ENCODE peak calls at places on chromosome 16, in four cellular contexts. One of them, this sample, is unnamed.

GRCh38 chr16:57061084-57061905 is 31.1 kb upstream of the CPNE2 start:
- DNase-seq in choroid plexus epithelial cell: peak
- DNase-seq in AG09319: peak
- DNase-seq in stimulated activated naive CD8-positive, alpha-beta T cell treated with anti-CD3 and anti-CD28 coated beads, Interleukin-15, Interleukin-2, amounts not matched to agents 100 U/mL and 50 U/mL, for 24 hours: no peak
- DNase-seq in this sample: peak

GRCh38 chr16:46830417-46830901 is 521 bp downstream of the C16orf87 start:
- DNase-seq in choroid plexus epithelial cell: no peak
- DNase-seq in AG09319: no peak
- DNase-seq in stimulated activated naive CD8-positive, alpha-beta T cell treated with anti-CD3 and anti-CD28 coated beads, Interleukin-15, Interleukin-2, amounts not matched to agents 100 U/mL and 50 U/mL, for 24 hours: peak
- DNase-seq in this sample: no peak

GRCh38 chr16:27332105-27332504 is 18.3 kb downstream of the IL4R start:
- DNase-seq in choroid plexus epithelial cell: no peak
- DNase-seq in AG09319: no peak
- DNase-seq in stimulated activated naive CD8-positive, alpha-beta T cell treated with anti-CD3 and anti-CD28 coated beads, Interleukin-15, Interleukin-2, amounts not matched to agents 100 U/mL and 50 U/mL, for 24 hours: no peak
- DNase-seq in this sample: no peak

GRCh38 chr16:15484662-15485061 is 50.3 kb downstream of the BMERB1 start:
- DNase-seq in choroid plexus epithelial cell: peak
- DNase-seq in AG09319: no peak
- DNase-seq in stimulated activated naive CD8-positive, alpha-beta T cell treated with anti-CD3 and anti-CD28 coated beads, Interleukin-15, Interleukin-2, amounts not matched to agents 100 U/mL and 50 U/mL, for 24 hours: no peak
- DNase-seq in this sample: peak

GRCh38 chr16:52050418-52050817 is 496.5 kb downstream of the TOX3 start:
- DNase-seq in choroid plexus epithelial cell: peak
- DNase-seq in AG09319: no peak
- DNase-seq in stimulated activated naive CD8-positive, alpha-beta T cell treated with anti-CD3 and anti-CD28 coated beads, Interleukin-15, Interleukin-2, amounts not matched to agents 100 U/mL and 50 U/mL, for 24 hours: no peak
- DNase-seq in this sample: peak

GRCh38 chr16:71623597-71623996 is 2.4 kb upstream of the MARVELD3 start:
- DNase-seq in choroid plexus epithelial cell: no peak
- DNase-seq in AG09319: no peak
- DNase-seq in stimulated activated naive CD8-positive, alpha-beta T cell treated with anti-CD3 and anti-CD28 coated beads, Interleukin-15, Interleukin-2, amounts not matched to agents 100 U/mL and 50 U/mL, for 24 hours: no peak
- DNase-seq in this sample: no peak

GRCh38 chr16:67260426-67261063 is 11.8 kb downstream of the SLC9A5 start:
- DNase-seq in choroid plexus epithelial cell: peak
- DNase-seq in AG09319: peak
- DNase-seq in stimulated activated naive CD8-positive, alpha-beta T cell treated with anti-CD3 and anti-CD28 coated beads, Interleukin-15, Interleukin-2, amounts not matched to agents 100 U/mL and 50 U/mL, for 24 hours: no peak
- DNase-seq in this sample: peak

GRCh38 chr16:72847187-72848044 is 200.5 kb downstream of the ZFHX3 start:
- DNase-seq in choroid plexus epithelial cell: peak
- DNase-seq in AG09319: no peak
- DNase-seq in stimulated activated naive CD8-positive, alpha-beta T cell treated with anti-CD3 and anti-CD28 coated beads, Interleukin-15, Interleukin-2, amounts not matched to agents 100 U/mL and 50 U/mL, for 24 hours: peak
- DNase-seq in this sample: peak

GRCh38 chr16:57303021-57303909 is 18.8 kb upstream of the PLLP start:
- DNase-seq in choroid plexus epithelial cell: no peak
- DNase-seq in AG09319: no peak
- DNase-seq in stimulated activated naive CD8-positive, alpha-beta T cell treated with anti-CD3 and anti-CD28 coated beads, Interleukin-15, Interleukin-2, amounts not matched to agents 100 U/mL and 50 U/mL, for 24 hours: no peak
- DNase-seq in this sample: no peak

GRCh38 chr16:89045181-89045815 is 48.4 kb upstream of the ACSF3 start:
- DNase-seq in choroid plexus epithelial cell: no peak
- DNase-seq in AG09319: no peak
- DNase-seq in stimulated activated naive CD8-positive, alpha-beta T cell treated with anti-CD3 and anti-CD28 coated beads, Interleukin-15, Interleukin-2, amounts not matched to agents 100 U/mL and 50 U/mL, for 24 hours: no peak
- DNase-seq in this sample: no peak

GRCh38 chr16:69384974-69385373 is 833 bp downstream of the TERF2 start:
- DNase-seq in choroid plexus epithelial cell: no peak
- DNase-seq in AG09319: no peak
- DNase-seq in stimulated activated naive CD8-positive, alpha-beta T cell treated with anti-CD3 and anti-CD28 coated beads, Interleukin-15, Interleukin-2, amounts not matched to agents 100 U/mL and 50 U/mL, for 24 hours: no peak
- DNase-seq in this sample: no peak

GRCh38 chr16:86066755-86067154 is 167.8 kb downstream of the IRF8 start:
- DNase-seq in choroid plexus epithelial cell: no peak
- DNase-seq in AG09319: no peak
- DNase-seq in stimulated activated naive CD8-positive, alpha-beta T cell treated with anti-CD3 and anti-CD28 coated beads, Interleukin-15, Interleukin-2, amounts not matched to agents 100 U/mL and 50 U/mL, for 24 hours: no peak
- DNase-seq in this sample: no peak

GRCh38 chr16:65965632-65966031 is 400.9 kb upstream of the CDH5 start:
- DNase-seq in choroid plexus epithelial cell: no peak
- DNase-seq in AG09319: no peak
- DNase-seq in stimulated activated naive CD8-positive, alpha-beta T cell treated with anti-CD3 and anti-CD28 coated beads, Interleukin-15, Interleukin-2, amounts not matched to agents 100 U/mL and 50 U/mL, for 24 hours: no peak
- DNase-seq in this sample: no peak

GRCh38 chr16:66459878-66460277 is 32.8 kb downstream of the BEAN1 start:
- DNase-seq in choroid plexus epithelial cell: peak
- DNase-seq in AG09319: no peak
- DNase-seq in stimulated activated naive CD8-positive, alpha-beta T cell treated with anti-CD3 and anti-CD28 coated beads, Interleukin-15, Interleukin-2, amounts not matched to agents 100 U/mL and 50 U/mL, for 24 hours: no peak
- DNase-seq in this sample: no peak

GRCh38 chr16:84911490-84912216 is 91.9 kb downstream of the CRISPLD2 start:
- DNase-seq in choroid plexus epithelial cell: peak
- DNase-seq in AG09319: no peak
- DNase-seq in stimulated activated naive CD8-positive, alpha-beta T cell treated with anti-CD3 and anti-CD28 coated beads, Interleukin-15, Interleukin-2, amounts not matched to agents 100 U/mL and 50 U/mL, for 24 hours: no peak
- DNase-seq in this sample: peak

GRCh38 chr16:4055748-4056147 is 60.5 kb downstream of the ADCY9 start:
- DNase-seq in choroid plexus epithelial cell: no peak
- DNase-seq in AG09319: no peak
- DNase-seq in stimulated activated naive CD8-positive, alpha-beta T cell treated with anti-CD3 and anti-CD28 coated beads, Interleukin-15, Interleukin-2, amounts not matched to agents 100 U/mL and 50 U/mL, for 24 hours: no peak
- DNase-seq in this sample: no peak

GRCh38 chr16:589658-590159 is at the start of gene RAB40C:
- DNase-seq in choroid plexus epithelial cell: peak
- DNase-seq in AG09319: peak
- DNase-seq in stimulated activated naive CD8-positive, alpha-beta T cell treated with anti-CD3 and anti-CD28 coated beads, Interleukin-15, Interleukin-2, amounts not matched to agents 100 U/mL and 50 U/mL, for 24 hours: peak
- DNase-seq in this sample: peak

GRCh38 chr16:31301708-31302400 is 42.1 kb downstream of the ITGAM start:
- DNase-seq in choroid plexus epithelial cell: peak
- DNase-seq in AG09319: no peak
- DNase-seq in stimulated activated naive CD8-positive, alpha-beta T cell treated with anti-CD3 and anti-CD28 coated beads, Interleukin-15, Interleukin-2, amounts not matched to agents 100 U/mL and 50 U/mL, for 24 hours: no peak
- DNase-seq in this sample: no peak

GRCh38 chr16:24883714-24884151 is 38.0 kb downstream of the SLC5A11 start:
- DNase-seq in choroid plexus epithelial cell: no peak
- DNase-seq in AG09319: no peak
- DNase-seq in stimulated activated naive CD8-positive, alpha-beta T cell treated with anti-CD3 and anti-CD28 coated beads, Interleukin-15, Interleukin-2, amounts not matched to agents 100 U/mL and 50 U/mL, for 24 hours: no peak
- DNase-seq in this sample: no peak

GRCh38 chr16:8655184-8655717 is 19.2 kb upstream of the ABAT start:
- DNase-seq in choroid plexus epithelial cell: peak
- DNase-seq in AG09319: no peak
- DNase-seq in stimulated activated naive CD8-positive, alpha-beta T cell treated with anti-CD3 and anti-CD28 coated beads, Interleukin-15, Interleukin-2, amounts not matched to agents 100 U/mL and 50 U/mL, for 24 hours: peak
- DNase-seq in this sample: peak

GRCh38 chr16:30526137-30526822 is at the start of gene ZNF768:
- DNase-seq in choroid plexus epithelial cell: peak
- DNase-seq in AG09319: no peak
- DNase-seq in stimulated activated naive CD8-positive, alpha-beta T cell treated with anti-CD3 and anti-CD28 coated beads, Interleukin-15, Interleukin-2, amounts not matched to agents 100 U/mL and 50 U/mL, for 24 hours: peak
- DNase-seq in this sample: peak

GRCh38 chr16:1971678-1972489 is at the start of gene TBL3:
- DNase-seq in choroid plexus epithelial cell: peak
- DNase-seq in AG09319: peak
- DNase-seq in stimulated activated naive CD8-positive, alpha-beta T cell treated with anti-CD3 and anti-CD28 coated beads, Interleukin-15, Interleukin-2, amounts not matched to agents 100 U/mL and 50 U/mL, for 24 hours: peak
- DNase-seq in this sample: peak

GRCh38 chr16:71344315-71344905 is 14.1 kb upstream of the CALB2 start:
- DNase-seq in choroid plexus epithelial cell: no peak
- DNase-seq in AG09319: no peak
- DNase-seq in stimulated activated naive CD8-positive, alpha-beta T cell treated with anti-CD3 and anti-CD28 coated beads, Interleukin-15, Interleukin-2, amounts not matched to agents 100 U/mL and 50 U/mL, for 24 hours: no peak
- DNase-seq in this sample: no peak

GRCh38 chr16:85481206-85481605 is 131.9 kb upstream of the GSE1 start:
- DNase-seq in choroid plexus epithelial cell: no peak
- DNase-seq in AG09319: no peak
- DNase-seq in stimulated activated naive CD8-positive, alpha-beta T cell treated with anti-CD3 and anti-CD28 coated beads, Interleukin-15, Interleukin-2, amounts not matched to agents 100 U/mL and 50 U/mL, for 24 hours: no peak
- DNase-seq in this sample: no peak

GRCh38 chr16:4693296-4693955 is at the start of gene NUDT16L1:
- DNase-seq in choroid plexus epithelial cell: peak
- DNase-seq in AG09319: peak
- DNase-seq in stimulated activated naive CD8-positive, alpha-beta T cell treated with anti-CD3 and anti-CD28 coated beads, Interleukin-15, Interleukin-2, amounts not matched to agents 100 U/mL and 50 U/mL, for 24 hours: peak
- DNase-seq in this sample: peak

GRCh38 chr16:50103764-50104163 is 38.0 kb downstream of the HEATR3 start:
- DNase-seq in choroid plexus epithelial cell: peak
- DNase-seq in AG09319: no peak
- DNase-seq in stimulated activated naive CD8-positive, alpha-beta T cell treated with anti-CD3 and anti-CD28 coated beads, Interleukin-15, Interleukin-2, amounts not matched to agents 100 U/mL and 50 U/mL, for 24 hours: no peak
- DNase-seq in this sample: peak

GRCh38 chr16:27665881-27666280 is 115.9 kb downstream of the KATNIP start:
- DNase-seq in choroid plexus epithelial cell: no peak
- DNase-seq in AG09319: no peak
- DNase-seq in stimulated activated naive CD8-positive, alpha-beta T cell treated with anti-CD3 and anti-CD28 coated beads, Interleukin-15, Interleukin-2, amounts not matched to agents 100 U/mL and 50 U/mL, for 24 hours: no peak
- DNase-seq in this sample: no peak

GRCh38 chr16:19704321-19705130 is 13.5 kb downstream of the KNOP1 start:
- DNase-seq in choroid plexus epithelial cell: peak
- DNase-seq in AG09319: peak
- DNase-seq in stimulated activated naive CD8-positive, alpha-beta T cell treated with anti-CD3 and anti-CD28 coated beads, Interleukin-15, Interleukin-2, amounts not matched to agents 100 U/mL and 50 U/mL, for 24 hours: no peak
- DNase-seq in this sample: peak

GRCh38 chr16:70253291-70254094 is 1.8 kb upstream of the EXOSC6 start:
- DNase-seq in choroid plexus epithelial cell: peak
- DNase-seq in AG09319: no peak
- DNase-seq in stimulated activated naive CD8-positive, alpha-beta T cell treated with anti-CD3 and anti-CD28 coated beads, Interleukin-15, Interleukin-2, amounts not matched to agents 100 U/mL and 50 U/mL, for 24 hours: peak
- DNase-seq in this sample: peak

GRCh38 chr16:85420501-85421337 is 192.4 kb upstream of the GSE1 start:
- DNase-seq in choroid plexus epithelial cell: peak
- DNase-seq in AG09319: no peak
- DNase-seq in stimulated activated naive CD8-positive, alpha-beta T cell treated with anti-CD3 and anti-CD28 coated beads, Interleukin-15, Interleukin-2, amounts not matched to agents 100 U/mL and 50 U/mL, for 24 hours: peak
- DNase-seq in this sample: peak

GRCh38 chr16:76265434-76266045 is 11.7 kb upstream of the CNTNAP4 start:
- DNase-seq in choroid plexus epithelial cell: peak
- DNase-seq in AG09319: no peak
- DNase-seq in stimulated activated naive CD8-positive, alpha-beta T cell treated with anti-CD3 and anti-CD28 coated beads, Interleukin-15, Interleukin-2, amounts not matched to agents 100 U/mL and 50 U/mL, for 24 hours: peak
- DNase-seq in this sample: peak

GRCh38 chr16:31291376-31291775 is 31.6 kb downstream of the ITGAM start:
- DNase-seq in choroid plexus epithelial cell: no peak
- DNase-seq in AG09319: no peak
- DNase-seq in stimulated activated naive CD8-positive, alpha-beta T cell treated with anti-CD3 and anti-CD28 coated beads, Interleukin-15, Interleukin-2, amounts not matched to agents 100 U/mL and 50 U/mL, for 24 hours: no peak
- DNase-seq in this sample: no peak

GRCh38 chr16:3986235-3986544 is 105.7 kb upstream of the CREBBP start:
- DNase-seq in choroid plexus epithelial cell: no peak
- DNase-seq in AG09319: no peak
- DNase-seq in stimulated activated naive CD8-positive, alpha-beta T cell treated with anti-CD3 and anti-CD28 coated beads, Interleukin-15, Interleukin-2, amounts not matched to agents 100 U/mL and 50 U/mL, for 24 hours: no peak
- DNase-seq in this sample: no peak

GRCh38 chr16:57619606-57620315 is 8.7 kb upstream of the ADGRG1 start:
- DNase-seq in choroid plexus epithelial cell: no peak
- DNase-seq in AG09319: no peak
- DNase-seq in stimulated activated naive CD8-positive, alpha-beta T cell treated with anti-CD3 and anti-CD28 coated beads, Interleukin-15, Interleukin-2, amounts not matched to agents 100 U/mL and 50 U/mL, for 24 hours: no peak
- DNase-seq in this sample: no peak

This sample was measured in mesenchymal stem cell.